ENCODE peak calls at places on chromosomes 12 and 14, in eight cellular contexts. Q is GM23248, P is HCT116, R is SK-N-SH, K is neural progenitor cell, X is MM.1S, S is hepatocyte, G is PC-3. M is an unnamed sample.
A peak's percentile ranks its signal among the peaks of the same experiment; 100 is the strongest.

GRCh38 chr14:102693006-102693755 is 84.1 kb upstream of the TRAF3 start:
- DNase-seq in Q (no peak), P (no peak), R (no peak), K (peak; percentile 82), X (no peak), S (peak; percentile 13), G (no peak), M (no peak)

GRCh38 chr14:64227856-64228255 is 66.3 kb downstream of the ESR2 start:
- DNase-seq in Q (no peak), P (no peak), R (no peak), K (no peak), X (no peak), S (no peak), G (no peak), M (no peak)

GRCh38 chr12:110564471-110564991 is 18.6 kb downstream of the PPTC7 start:
- DNase-seq in Q (no peak), P (no peak), R (no peak), K (no peak), X (no peak), S (no peak), G (no peak), M (no peak)

GRCh38 chr14:21307641-21308040 is 27.8 kb downstream of the RPGRIP1 start:
- DNase-seq in Q (no peak), P (no peak), R (no peak), K (no peak), X (no peak), S (no peak), G (no peak), M (no peak)

GRCh38 chr12:19066471-19067001 is 63.0 kb upstream of the PLEKHA5 start:
- DNase-seq in Q (no peak), P (no peak), R (no peak), K (no peak), X (no peak), S (peak; percentile 11), G (no peak), M (no peak)

GRCh38 chr14:101492716-101493115 is 68.6 kb upstream of the DIO3 start:
- DNase-seq in Q (no peak), P (no peak), R (no peak), K (no peak), X (no peak), S (no peak), G (no peak), M (no peak)

GRCh38 chr12:76726626-76727025 is 37.3 kb upstream of the ZDHHC17 start:
- DNase-seq in Q (no peak), P (no peak), R (no peak), K (no peak), X (no peak), S (no peak), G (no peak), M (no peak)

GRCh38 chr14:105290598-105291356 is 10.0 kb downstream of the BRF1 start:
- DNase-seq in Q (no peak), P (no peak), R (peak; percentile 79), K (peak; percentile 44), X (no peak), S (no peak), G (no peak), M (no peak)

GRCh38 chr12:11884661-11885060 is 186.1 kb upstream of the BCL2L14 start:
- DNase-seq in Q (no peak), P (no peak), R (no peak), K (no peak), X (no peak), S (no peak), G (peak; percentile 62), M (no peak)

GRCh38 chr12:57740656-57741412 is 2.3 kb upstream of the AGAP2 start:
- DNase-seq in Q (no peak), P (no peak), R (no peak), K (no peak), X (peak; percentile 37), S (no peak), G (no peak), M (peak; percentile 82)

GRCh38 chr12:65612440-65612839 is 211.8 kb upstream of the HMGA2 start:
- DNase-seq in Q (no peak), P (no peak), R (no peak), K (no peak), X (no peak), S (no peak), G (no peak), M (no peak)

GRCh38 chr14:70730393-70730792 is 78.9 kb downstream of the MAP3K9 start:
- DNase-seq in Q (no peak), P (no peak), R (no peak), K (no peak), X (no peak), S (no peak), G (no peak), M (no peak)

GRCh38 chr14:70731447-70732239 is 77.7 kb downstream of the MAP3K9 start:
- DNase-seq in Q (no peak), P (no peak), R (no peak), K (no peak), X (no peak), S (no peak), G (peak; percentile 20), M (no peak)

GRCh38 chr14:70735043-70735442 is 74.3 kb downstream of the MAP3K9 start:
- DNase-seq in Q (no peak), P (no peak), R (peak; percentile 82), K (no peak), X (no peak), S (peak; percentile 45), G (no peak), M (no peak)
- TF ChIP-seq EZH2phosphoT487 in Q (no peak), P (no peak), R (no peak), K (no peak), X (no peak), S (no peak), G (no peak), M (no peak)

DNA sequence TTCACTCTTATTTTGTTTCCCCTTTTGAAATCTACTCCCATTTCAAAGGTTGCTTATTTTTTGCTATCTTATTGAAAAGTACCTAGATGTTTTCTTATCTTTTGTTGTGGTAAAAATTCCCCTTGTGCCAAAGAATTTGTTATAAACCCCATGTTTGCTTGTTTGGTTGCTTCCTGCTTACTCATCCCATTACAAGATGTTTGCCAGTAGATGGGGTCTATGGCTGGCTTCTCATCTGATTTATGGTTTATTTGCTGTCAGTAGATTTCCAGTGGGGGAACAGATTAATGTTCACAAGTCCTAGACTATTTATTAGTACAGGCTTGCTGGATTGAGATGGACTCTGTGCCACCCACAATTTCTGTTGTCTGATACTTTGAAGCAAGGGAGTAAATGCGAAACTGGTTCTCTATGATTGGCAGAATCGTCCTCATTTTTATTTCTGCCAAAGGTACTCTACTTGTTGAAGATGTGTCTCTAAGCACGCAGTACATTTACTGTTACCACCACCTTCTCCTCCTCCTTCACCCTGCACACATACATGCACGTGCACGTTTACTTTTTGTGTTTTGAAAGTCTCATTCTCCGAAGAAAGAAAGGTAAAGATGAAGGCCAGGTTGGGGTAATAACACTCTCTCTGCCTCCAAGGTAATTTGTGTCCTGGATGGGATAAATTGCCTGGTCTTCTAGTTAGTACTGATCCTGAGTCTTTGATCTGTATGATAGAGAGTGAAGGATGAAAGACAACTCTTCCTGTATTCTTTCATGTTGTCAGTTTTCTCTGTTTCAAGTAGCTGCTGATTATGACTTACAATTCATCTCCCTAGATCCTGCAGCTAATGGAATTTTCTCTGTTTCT is 117.2 kb upstream of the ATP2B1 start:
- DNase-seq in Q (no peak), P (peak; percentile 28), R (peak; percentile 8), K (no peak), X (no peak), S (no peak), G (peak; percentile 90), M (peak; percentile 16)
- H2AFZ ChIP-seq in Q (no peak overlapping the region), P (peak overlapping the region; percentile 85), R (no peak overlapping the region), K (no peak overlapping the region), X (no peak overlapping the region), S (no peak overlapping the region), G (no peak overlapping the region), M (peak overlapping the region; percentile 92)

DNA sequence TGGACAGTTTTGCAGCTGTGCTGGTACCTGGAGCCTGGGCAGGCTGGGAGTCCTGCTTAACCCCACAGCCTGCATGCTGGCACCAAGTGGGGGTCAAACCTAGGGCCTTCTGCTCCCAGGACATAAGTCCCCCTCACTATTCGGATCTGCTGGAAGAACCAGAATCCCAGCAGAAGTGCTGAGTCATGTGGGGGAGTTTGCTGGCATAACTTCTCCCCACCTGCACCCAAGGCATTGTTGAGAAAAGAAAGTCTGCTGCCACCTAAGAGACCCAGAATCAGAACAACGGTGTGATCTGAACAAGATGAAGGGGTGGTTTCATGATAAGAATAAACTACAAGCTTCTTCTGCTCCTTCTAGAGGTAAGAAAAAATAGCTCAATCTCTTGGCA is 102.7 kb downstream of the RBM19 start:
- DNase-seq in Q (no peak), P (no peak), R (no peak), K (no peak), X (no peak), S (no peak), G (no peak), M (no peak)
- H3K4me2 ChIP-seq in Q (no peak overlapping the region), P (no peak overlapping the region), R (no peak overlapping the region), K (peak overlapping the region; percentile 58), X (no peak overlapping the region), S (no peak overlapping the region), G (no peak overlapping the region), M (no peak overlapping the region)

DNA sequence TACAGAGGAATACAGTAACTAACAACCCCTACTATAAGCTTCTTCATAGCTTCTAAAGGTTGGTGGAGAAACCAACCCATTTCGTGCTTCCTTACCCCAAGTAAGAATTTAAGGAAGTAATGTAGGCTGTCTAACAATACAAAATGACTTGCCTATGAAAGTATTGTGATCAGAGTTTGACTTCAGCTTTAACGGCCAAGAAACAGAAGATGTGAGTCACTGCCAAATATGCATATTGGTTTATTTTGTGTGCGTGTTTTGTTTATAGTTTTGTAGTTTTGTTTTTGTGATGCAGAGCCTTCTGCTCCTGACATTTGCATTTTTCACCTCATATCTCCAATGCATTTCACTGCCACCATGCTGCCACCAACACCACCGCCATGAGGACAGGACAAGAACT is 146.1 kb downstream of the FBXL14 start:
- DNase-seq in Q (no peak), P (no peak), R (no peak), K (no peak), X (no peak), S (no peak), G (no peak), M (no peak)
- TF ChIP-seq EZH2phosphoT487 in Q (no peak), P (no peak), R (no peak), K (no peak), X (no peak), S (no peak), G (no peak), M (no peak)

GRCh38 chr12:28699029-28699428 is 450.0 kb upstream of the FAR2 start:
- DNase-seq in Q (no peak), P (no peak), R (no peak), K (no peak), X (peak; percentile 48), S (no peak), G (no peak), M (no peak)
- H2AFZ ChIP-seq in Q (no peak overlapping the region), P (no peak overlapping the region), R (no peak overlapping the region), K (no peak overlapping the region), X (no peak overlapping the region), S (no peak overlapping the region), G (no peak overlapping the region), M (no peak overlapping the region)

GRCh38 chr12:114316076-114316475 is 89.9 kb downstream of the TBX5 start:
- DNase-seq in Q (peak; percentile 90), P (no peak), R (no peak), K (no peak), X (no peak), S (no peak), G (peak; percentile 47), M (no peak)
- H3K4me2 ChIP-seq in Q (peak overlapping the region; percentile 78), P (peak overlapping the region; percentile 47), R (peak overlapping the region; percentile 37), K (no peak overlapping the region), X (no peak overlapping the region), S (no peak overlapping the region), G (no peak overlapping the region), M (no peak overlapping the region)

GRCh38 chr12:102343361-102344121 is 136.8 kb downstream of the IGF1 start:
- DNase-seq in Q (peak; percentile 5), P (no peak), R (no peak), K (peak; percentile 37), X (no peak), S (peak; percentile 30), G (no peak), M (no peak)
- TF ChIP-seq EZH2phosphoT487 in Q (no peak), P (no peak), R (no peak), K (no peak), X (no peak), S (no peak), G (no peak), M (no peak)

M was measured in OCI-LY7.